ENCODE peak calls at places on chromosomes 3 and 15, in five cellular contexts. One of them, this sample, is unnamed.
A peak's percentile ranks its signal among the peaks of the same experiment; 100 is the strongest.

GRCh38 chr3:40713795-40714194 is 189.0 kb downstream of the ZNF621 start:
- DNase-seq in WERI-Rb-1: no peak
- DNase-seq in H1: no peak
- DNase-seq in fibroblast of the conjunctiva: no peak
- DNase-seq in NCI-H1105: no peak
- DNase-seq in this sample: no peak

GRCh38 chr15:73941044-73941443 is 14.8 kb downstream of the LOXL1 start:
- DNase-seq in WERI-Rb-1: no peak
- DNase-seq in H1: no peak
- DNase-seq in fibroblast of the conjunctiva: peak; percentile 74
- DNase-seq in NCI-H1105: no peak
- DNase-seq in this sample: peak; percentile 64

GRCh38 chr3:134795776-134796312 is 784 bp downstream of the EPHB1 start:
- DNase-seq in WERI-Rb-1: peak; percentile 32
- DNase-seq in H1: peak; percentile 81
- DNase-seq in fibroblast of the conjunctiva: no peak
- DNase-seq in NCI-H1105: peak; percentile 60
- DNase-seq in this sample: no peak

GRCh38 chr3:108461641-108462040 is 48.8 kb downstream of the MYH15 start:
- DNase-seq in WERI-Rb-1: peak; percentile 27
- DNase-seq in H1: no peak
- DNase-seq in fibroblast of the conjunctiva: no peak
- DNase-seq in NCI-H1105: no peak
- DNase-seq in this sample: no peak

GRCh38 chr3:17301271-17301670 is 416.5 kb downstream of the PLCL2 start:
- DNase-seq in WERI-Rb-1: no peak
- DNase-seq in H1: no peak
- DNase-seq in fibroblast of the conjunctiva: no peak
- DNase-seq in NCI-H1105: no peak
- DNase-seq in this sample: no peak

GRCh38 chr3:20873235-20873634 is 687.2 kb upstream of the SGO1 start:
- DNase-seq in WERI-Rb-1: no peak
- DNase-seq in H1: no peak
- DNase-seq in fibroblast of the conjunctiva: no peak
- DNase-seq in NCI-H1105: no peak
- DNase-seq in this sample: no peak

GRCh38 chr3:148697311-148698189 is at the start of gene AGTR1:
- DNase-seq in WERI-Rb-1: peak; percentile 55
- DNase-seq in H1: peak; percentile 79
- DNase-seq in fibroblast of the conjunctiva: no peak
- DNase-seq in NCI-H1105: peak; percentile 21
- DNase-seq in this sample: peak; percentile 83

GRCh38 chr15:70833897-70834765 is 19.8 kb downstream of the LARP6 start:
- DNase-seq in WERI-Rb-1: no peak
- DNase-seq in H1: no peak
- DNase-seq in fibroblast of the conjunctiva: peak; percentile 74
- DNase-seq in NCI-H1105: peak; percentile 21
- DNase-seq in this sample: no peak

GRCh38 chr3:195154793-195155535 is 116.0 kb downstream of the XXYLT1 start:
- DNase-seq in WERI-Rb-1: no peak
- DNase-seq in H1: no peak
- DNase-seq in fibroblast of the conjunctiva: peak; percentile 77
- DNase-seq in NCI-H1105: peak; percentile 97
- DNase-seq in this sample: peak; percentile 92

GRCh38 chr3:38297947-38298711 is 16.0 kb downstream of the SLC22A14 start:
- DNase-seq in WERI-Rb-1: no peak
- DNase-seq in H1: no peak
- DNase-seq in fibroblast of the conjunctiva: peak; percentile 12
- DNase-seq in NCI-H1105: no peak
- DNase-seq in this sample: no peak

GRCh38 chr15:56019060-56019793 is 25.8 kb upstream of the NEDD4 start:
- DNase-seq in WERI-Rb-1: no peak
- DNase-seq in H1: no peak
- DNase-seq in fibroblast of the conjunctiva: no peak
- DNase-seq in NCI-H1105: no peak
- DNase-seq in this sample: no peak

GRCh38 chr3:131020122-131020693 is 6.4 kb downstream of the ASTE1 start:
- DNase-seq in WERI-Rb-1: no peak
- DNase-seq in H1: no peak
- DNase-seq in fibroblast of the conjunctiva: no peak
- DNase-seq in NCI-H1105: no peak
- DNase-seq in this sample: no peak

GRCh38 chr15:51776952-51777574 is 25.7 kb downstream of the TMOD2 start:
- DNase-seq in WERI-Rb-1: peak; percentile 72
- DNase-seq in H1: peak; percentile 63
- DNase-seq in fibroblast of the conjunctiva: peak; percentile 72
- DNase-seq in NCI-H1105: peak; percentile 38
- DNase-seq in this sample: peak; percentile 67

GRCh38 chr3:37762698-37763097 is 99.0 kb upstream of the CTDSPL start:
- DNase-seq in WERI-Rb-1: no peak
- DNase-seq in H1: no peak
- DNase-seq in fibroblast of the conjunctiva: peak; percentile 30
- DNase-seq in NCI-H1105: no peak
- DNase-seq in this sample: no peak

GRCh38 chr3:100893590-100893989 is 99.6 kb downstream of the ABI3BP start:
- DNase-seq in WERI-Rb-1: peak; percentile 46
- DNase-seq in H1: peak; percentile 53
- DNase-seq in fibroblast of the conjunctiva: no peak
- DNase-seq in NCI-H1105: no peak
- DNase-seq in this sample: no peak

GRCh38 chr3:58260733-58261132 is 23.1 kb downstream of the ABHD6 start:
- DNase-seq in WERI-Rb-1: no peak
- DNase-seq in H1: no peak
- DNase-seq in fibroblast of the conjunctiva: no peak
- DNase-seq in NCI-H1105: no peak
- DNase-seq in this sample: no peak

GRCh38 chr3:152021951-152022461 is 148.6 kb downstream of the SUCNR1 start:
- DNase-seq in WERI-Rb-1: no peak
- DNase-seq in H1: no peak
- DNase-seq in fibroblast of the conjunctiva: no peak
- DNase-seq in NCI-H1105: no peak
- DNase-seq in this sample: no peak

GRCh38 chr3:182964179-182964578 is 16.2 kb downstream of the DCUN1D1 start:
- DNase-seq in WERI-Rb-1: no peak
- DNase-seq in H1: no peak
- DNase-seq in fibroblast of the conjunctiva: no peak
- DNase-seq in NCI-H1105: no peak
- DNase-seq in this sample: no peak

GRCh38 chr3:124639406-124640237 is 90.6 kb upstream of the UMPS start:
- DNase-seq in WERI-Rb-1: no peak
- DNase-seq in H1: no peak
- DNase-seq in fibroblast of the conjunctiva: no peak
- DNase-seq in NCI-H1105: no peak
- DNase-seq in this sample: no peak

GRCh38 chr3:11668243-11669232 is 24.8 kb upstream of the VGLL4 start:
- DNase-seq in WERI-Rb-1: no peak
- DNase-seq in H1: peak; percentile 28
- DNase-seq in fibroblast of the conjunctiva: no peak
- DNase-seq in NCI-H1105: no peak
- DNase-seq in this sample: no peak

GRCh38 chr3:172355836-172356235 is 92.4 kb downstream of the GHSR start:
- DNase-seq in WERI-Rb-1: no peak
- DNase-seq in H1: no peak
- DNase-seq in fibroblast of the conjunctiva: peak; percentile 96
- DNase-seq in NCI-H1105: peak; percentile 64
- DNase-seq in this sample: no peak

GRCh38 chr15:64438653-64439447 is 21.5 kb upstream of the ZNF609 start:
- DNase-seq in WERI-Rb-1: no peak
- DNase-seq in H1: no peak
- DNase-seq in fibroblast of the conjunctiva: no peak
- DNase-seq in NCI-H1105: no peak
- DNase-seq in this sample: no peak

GRCh38 chr15:74826372-74826819 is at the start of gene CPLX3:
- DNase-seq in WERI-Rb-1: no peak
- DNase-seq in H1: peak; percentile 84
- DNase-seq in fibroblast of the conjunctiva: no peak
- DNase-seq in NCI-H1105: no peak
- DNase-seq in this sample: no peak

GRCh38 chr15:100049936-100050876 is 291.6 kb downstream of the ADAMTS17 start:
- DNase-seq in WERI-Rb-1: no peak
- DNase-seq in H1: no peak
- DNase-seq in fibroblast of the conjunctiva: no peak
- DNase-seq in NCI-H1105: no peak
- DNase-seq in this sample: no peak

GRCh38 chr3:31166249-31166885 is 271.9 kb upstream of the GADL1 start:
- DNase-seq in WERI-Rb-1: no peak
- DNase-seq in H1: no peak
- DNase-seq in fibroblast of the conjunctiva: peak; percentile 48
- DNase-seq in NCI-H1105: no peak
- DNase-seq in this sample: no peak

GRCh38 chr3:177824190-177824786 is 627.0 kb upstream of the TBL1XR1 start:
- DNase-seq in WERI-Rb-1: peak; percentile 40
- DNase-seq in H1: no peak
- DNase-seq in fibroblast of the conjunctiva: no peak
- DNase-seq in NCI-H1105: no peak
- DNase-seq in this sample: peak; percentile 62

GRCh38 chr3:32261545-32261944 is 23.1 kb downstream of the CMTM8 start:
- DNase-seq in WERI-Rb-1: no peak
- DNase-seq in H1: no peak
- DNase-seq in fibroblast of the conjunctiva: no peak
- DNase-seq in NCI-H1105: no peak
- DNase-seq in this sample: no peak

GRCh38 chr15:76310470-76311070 is 699 bp downstream of the ETFA start:
- DNase-seq in WERI-Rb-1: no peak
- DNase-seq in H1: no peak
- DNase-seq in fibroblast of the conjunctiva: no peak
- DNase-seq in NCI-H1105: no peak
- DNase-seq in this sample: no peak

GRCh38 chr3:67863869-67864268 is 209.5 kb upstream of the SUCLG2 start:
- DNase-seq in WERI-Rb-1: peak; percentile 26
- DNase-seq in H1: peak; percentile 45
- DNase-seq in fibroblast of the conjunctiva: no peak
- DNase-seq in NCI-H1105: no peak
- DNase-seq in this sample: no peak

GRCh38 chr15:31254431-31255175 is 72.0 kb upstream of the KLF13 start:
- DNase-seq in WERI-Rb-1: no peak
- DNase-seq in H1: no peak
- DNase-seq in fibroblast of the conjunctiva: peak; percentile 37
- DNase-seq in NCI-H1105: no peak
- DNase-seq in this sample: no peak